ENCODE peak calls at places on chromosomes 5 and 9, in nine cellular contexts. X is MM.1S, O is neuronal stem cell, M is PC-9, W is astrocyte, C is A549, R is DND-41, J is mammary epithelial cell, V is Karpas-422. H is an unnamed sample.

GRCh38 chr5:176818391-176819098 is 8.2 kb downstream of the UNC5A start:
- DNase-seq in V (no peak), M (peak; percentile 33), X (no peak), J (no peak), O (no peak), R (no peak), C (peak; percentile 32), W (no peak), H (no peak)

GRCh38 chr9:12069366-12069765 is 623.8 kb upstream of the TYRP1 start:
- DNase-seq in M (no peak), W (no peak), X (no peak), O (no peak), R (no peak), J (no peak), C (no peak), V (no peak), H (no peak)

GRCh38 chr5:159262472-159262858 is 625 bp upstream of the UBLCP1 start:
- DNase-seq in M (no peak), W (no peak), J (no peak), R (peak; percentile 21), X (no peak), V (peak; percentile 58), O (no peak), C (peak; percentile 61), H (peak; percentile 53)

GRCh38 chr9:92132501-92132900 is 17.3 kb upstream of the SPTLC1 start:
- DNase-seq in C (no peak), W (no peak), J (no peak), O (no peak), X (no peak), R (no peak), M (no peak), V (no peak), H (no peak)

GRCh38 chr5:147857302-147858129 is 21.0 kb upstream of the SCGB3A2 start:
- DNase-seq in M (peak; percentile 51), O (peak; percentile 76), J (peak; percentile 44), W (peak; percentile 26), V (peak; percentile 79), R (peak; percentile 49), C (peak; percentile 48), X (peak; percentile 63), H (peak; percentile 95)

GRCh38 chr5:88214655-88215054 is 54.0 kb downstream of the TMEM161B start:
- DNase-seq in W (no peak), X (no peak), M (no peak), R (no peak), O (no peak), C (no peak), V (no peak), J (no peak), H (no peak)

GRCh38 chr5:117013280-117013877 is 438.8 kb upstream of the SEMA6A start:
- DNase-seq in M (no peak), C (no peak), W (no peak), R (no peak), J (no peak), V (no peak), O (no peak), X (no peak), H (no peak)

GRCh38 chr5:161863259-161863658 is 15.3 kb downstream of the GABRA1 start:
- DNase-seq in M (no peak), O (no peak), J (no peak), C (no peak), X (no peak), W (no peak), V (no peak), R (no peak), H (no peak)

GRCh38 chr5:39092581-39093350 is 18.6 kb upstream of the RICTOR start:
- DNase-seq in W (peak; percentile 52), X (no peak), V (no peak), R (no peak), J (peak; percentile 82), O (no peak), M (no peak), C (peak; percentile 71), H (peak; percentile 88)

GRCh38 chr9:13351768-13352386 is 72.4 kb upstream of the MPDZ start:
- DNase-seq in V (peak; percentile 70), J (peak; percentile 22), M (no peak), C (peak; percentile 56), R (no peak), X (peak; percentile 16), W (peak; percentile 49), O (peak; percentile 8), H (peak; percentile 59)

GRCh38 chr5:155587458-155587857 is 573.9 kb downstream of the KIF4B start:
- DNase-seq in R (no peak), W (no peak), J (peak; percentile 68), V (no peak), C (no peak), M (no peak), O (no peak), X (peak; percentile 7), H (no peak)

GRCh38 chr5:167699434-167699833 is 592.0 kb upstream of the WWC1 start:
- DNase-seq in O (peak; percentile 67), J (peak; percentile 99), W (peak; percentile 100), X (no peak), R (no peak), V (no peak), C (peak; percentile 97), M (peak; percentile 79), H (peak; percentile 94)

GRCh38 chr9:111298831-111299603 is 31.0 kb downstream of the OR2K2 start:
- DNase-seq in O (peak; percentile 36), M (peak; percentile 8), C (peak; percentile 66), J (peak; percentile 39), V (peak; percentile 67), X (peak; percentile 62), W (peak; percentile 48), R (no peak), H (peak; percentile 73)

GRCh38 chr5:136016945-136017530 is 11.8 kb upstream of the TGFBI start:
- DNase-seq in X (no peak), C (peak; percentile 97), O (no peak), R (peak; percentile 15), V (no peak), J (peak; percentile 97), M (peak; percentile 86), W (peak; percentile 98), H (peak; percentile 96)

GRCh38 chr9:38620483-38621433 is at the start of gene ANKRD18A:
- DNase-seq in W (peak; percentile 45), J (peak; percentile 95), O (peak; percentile 85), M (peak; percentile 90), C (peak; percentile 96), R (no peak), X (peak; percentile 93), V (no peak), H (peak; percentile 92)

GRCh38 chr5:126917918-126918623 is 112.3 kb downstream of the MARCHF3 start:
- DNase-seq in J (no peak), M (no peak), X (no peak), W (peak; percentile 72), V (peak; percentile 38), C (peak; percentile 60), R (no peak), O (no peak), H (peak; percentile 87)

GRCh38 chr9:72399391-72399790 is 34.4 kb upstream of the ZFAND5 start:
- DNase-seq in X (no peak), M (no peak), J (no peak), O (no peak), C (no peak), R (no peak), V (no peak), W (no peak), H (no peak)

GRCh38 chr5:99664972-99665371 is 736.2 kb upstream of the CHD1 start:
- DNase-seq in V (no peak), C (no peak), J (no peak), O (no peak), R (no peak), X (no peak), M (no peak), W (no peak), H (no peak)

GRCh38 chr5:107063511-107063910 is 607.2 kb downstream of the EFNA5 start:
- DNase-seq in R (no peak), X (no peak), M (no peak), W (peak; percentile 6), C (no peak), V (no peak), J (peak; percentile 40), O (no peak), H (peak; percentile 52)

GRCh38 chr5:172102251-172102870 is 85.7 kb downstream of the STK10 start:
- DNase-seq in W (no peak), J (no peak), R (no peak), X (no peak), O (no peak), M (no peak), C (no peak), V (no peak), H (no peak)

GRCh38 chr5:39661026-39661779 is 236.4 kb upstream of the DAB2 start:
- DNase-seq in C (no peak), R (no peak), W (peak; percentile 17), O (no peak), X (peak; percentile 44), M (no peak), J (peak; percentile 75), V (no peak), H (peak; percentile 87)

GRCh38 chr5:112276996-112277395 is 142.1 kb downstream of the EPB41L4A start:
- DNase-seq in J (no peak), X (no peak), V (peak; percentile 68), C (peak; percentile 3), W (no peak), M (no peak), R (no peak), O (no peak), H (no peak)

GRCh38 chr5:180116441-180117377 is 45.1 kb upstream of the RNF130 start:
- DNase-seq in J (peak; percentile 12), X (no peak), M (peak; percentile 76), R (no peak), V (no peak), W (no peak), O (no peak), C (peak; percentile 40), H (peak; percentile 63)

GRCh38 chr9:137336735-137337134 is 34.7 kb upstream of the NRARP start:
- DNase-seq in V (peak; percentile 16), M (no peak), C (no peak), R (no peak), O (no peak), X (no peak), J (no peak), W (no peak), H (no peak)
- H3K4me2 ChIP-seq in V (no peak overlapping the region), M (no peak overlapping the region), C (no peak overlapping the region), R (no peak overlapping the region), O (no peak overlapping the region), X (no peak overlapping the region), J (no peak overlapping the region), W (no peak overlapping the region), H (no peak overlapping the region)

GRCh38 chr5:173864126-173865075 is 23.7 kb upstream of the CPEB4 start:
- DNase-seq in O (no peak), W (no peak), M (no peak), X (no peak), V (no peak), J (no peak), R (no peak), C (no peak), H (no peak)
- H3K27ac ChIP-seq in O (no peak overlapping the region), W (no peak overlapping the region), M (no peak overlapping the region), X (no peak overlapping the region), V (no peak overlapping the region), J (no peak overlapping the region), R (no peak overlapping the region), C (no peak overlapping the region), H (no peak overlapping the region)

GRCh38 chr9:123338710-123339665 is 17.0 kb upstream of the CRB2 start:
- DNase-seq in W (peak; percentile 30), R (no peak), C (no peak), M (no peak), X (peak; percentile 93), J (no peak), O (no peak), V (peak; percentile 56), H (no peak)
- H3K4me3 ChIP-seq in W (no peak overlapping the region), R (no peak overlapping the region), C (no peak overlapping the region), M (no peak overlapping the region), X (peak overlapping the region; percentile 61), J (no peak overlapping the region), O (no peak overlapping the region), V (peak overlapping the region; percentile 59), H (no peak overlapping the region)

GRCh38 chr5:81950996-81951395 is 20.8 kb upstream of the ATG10 start:
- DNase-seq in W (no peak), J (no peak), V (no peak), C (no peak), X (no peak), M (no peak), O (no peak), R (no peak), H (no peak)
- H3K4me2 ChIP-seq in W (no peak overlapping the region), J (no peak overlapping the region), V (no peak overlapping the region), C (no peak overlapping the region), X (no peak overlapping the region), M (no peak overlapping the region), O (no peak overlapping the region), R (no peak overlapping the region), H (no peak overlapping the region)